ENCODE peak calls at places on chromosomes 4 and X, in four cellular contexts. M is neural crest cell, D is GM12865, P is heart left ventricle. C is an unnamed sample.

GRCh38 chrX:154748712-154749339 is 2.1 kb downstream of the GAB3 start:
- DNase-seq in M (peak), D (peak), P (peak), C (peak)

GRCh38 chr4:116829187-116829586 is 256.2 kb downstream of the TRAM1L1 start:
- DNase-seq in M (no peak), D (no peak), P (no peak), C (no peak)

GRCh38 chr4:3704669-3705068 is 61.5 kb upstream of the ADRA2C start:
- DNase-seq in M (no peak), D (no peak), P (no peak), C (no peak)

GRCh38 chrX:149871940-149872339 is 9.0 kb upstream of the MAGEA8 start:
- DNase-seq in M (no peak), D (peak), P (no peak), C (peak)

GRCh38 chr4:44257461-44257860 is 191.1 kb downstream of the KCTD8 start:
- DNase-seq in M (no peak), D (no peak), P (no peak), C (no peak)

GRCh38 chrX:154409222-154409871 is at the start of gene DNASE1L1:
- DNase-seq in M (no peak), D (peak), P (peak), C (peak)

GRCh38 chr4:176841730-176842129 is 49.0 kb upstream of the VEGFC start:
- DNase-seq in M (no peak), D (no peak), P (no peak), C (no peak)

GRCh38 chr4:13159041-13159620 is 325.0 kb downstream of the RAB28 start:
- DNase-seq in M (no peak), D (no peak), P (no peak), C (no peak)

DNA sequence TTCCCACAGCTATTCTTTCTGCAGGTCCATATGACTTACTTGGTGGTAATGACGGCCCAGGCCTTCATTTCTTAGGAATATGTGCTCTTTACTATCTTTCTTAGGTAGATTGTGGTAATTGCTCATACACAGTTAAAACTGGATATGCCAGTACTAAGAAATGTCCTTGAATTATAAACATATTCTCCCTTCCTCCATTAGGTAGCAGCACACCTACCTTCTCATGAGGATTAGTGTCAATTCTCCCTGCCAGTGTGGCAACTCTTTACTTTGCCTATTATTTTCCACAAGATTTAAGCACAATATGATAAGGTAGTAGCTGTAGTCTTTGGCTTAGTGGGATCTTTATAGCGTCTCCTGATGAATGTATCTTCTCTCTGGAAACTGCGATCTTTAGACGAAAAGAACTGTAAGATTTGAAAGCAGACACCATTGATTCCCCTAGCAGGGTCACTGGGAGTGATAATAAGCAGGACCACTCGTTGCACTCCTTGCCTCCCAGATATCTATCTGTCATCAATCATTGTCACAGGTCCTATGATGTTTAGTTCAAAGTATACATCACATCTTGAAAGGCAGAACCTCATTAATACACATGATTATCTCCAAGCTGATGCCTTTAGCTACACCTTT is 1240.7 kb downstream of the C4orf33 start:
- DNase-seq in M (no peak), D (peak), P (no peak), C (peak)
- TF ChIP-seq CTCF in M (peak), D (peak), P (peak), C (no peak)

GRCh38 chrX:46838482-46838857 is 1.6 kb downstream of the RP2 start:
- DNase-seq in M (no peak), D (no peak), P (no peak), C (no peak)

GRCh38 chrX:46840946-46841740 is 4.3 kb downstream of the RP2 start:
- DNase-seq in M (no peak), D (peak), P (no peak), C (no peak)

GRCh38 chrX:46838974-46839480 is 2.2 kb downstream of the RP2 start:
- DNase-seq in M (no peak), D (no peak), P (no peak), C (no peak)

GRCh38 chrX:46837543-46838481 is 969 bp downstream of the RP2 start:
- DNase-seq in M (no peak), D (peak), P (no peak), C (peak)

GRCh38 chrX:46836701-46837542 is at the start of gene RP2:
- DNase-seq in M (peak), D (peak), P (peak), C (peak)
- TF ChIP-seq CTCF in M (peak), D (no peak), P (peak), C (no peak)

GRCh38 chr4:37430718-37431416 is 186.3 kb downstream of the NWD2 start:
- DNase-seq in M (no peak), D (no peak), P (no peak), C (no peak)

GRCh38 chr4:37431417-37431743 is 186.8 kb downstream of the NWD2 start:
- DNase-seq in M (no peak), D (no peak), P (no peak), C (no peak)

GRCh38 chr4:37438880-37439279 is 194.3 kb downstream of the NWD2 start:
- DNase-seq in M (no peak), D (no peak), P (no peak), C (no peak)

GRCh38 chr4:37429906-37430305 is 185.4 kb downstream of the NWD2 start:
- DNase-seq in M (no peak), D (no peak), P (no peak), C (no peak)

DNA sequence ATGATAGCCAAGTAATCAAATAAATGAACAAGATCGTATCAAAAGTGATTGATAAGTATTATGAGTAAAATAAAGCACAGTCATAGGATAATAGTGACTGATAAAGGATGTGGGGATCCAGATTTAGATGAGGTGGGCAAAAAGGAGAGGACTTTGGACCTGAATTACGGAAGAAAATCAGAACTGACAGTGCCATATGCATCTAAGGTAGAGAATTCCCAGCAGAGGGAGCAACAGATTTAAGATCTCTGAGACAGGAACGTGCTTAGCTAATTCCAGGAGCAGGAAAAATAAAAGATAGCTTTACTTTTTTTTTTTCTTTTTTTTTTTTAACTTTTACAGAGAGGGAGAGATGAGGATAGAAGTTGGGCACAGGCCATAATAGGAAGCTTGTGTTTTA is 189.9 kb downstream of the NWD2 start:
- DNase-seq in M (no peak), D (no peak), P (no peak), C (no peak)
- TF ChIP-seq CTCF in M (peak), D (no peak), P (no peak), C (no peak)

DNA sequence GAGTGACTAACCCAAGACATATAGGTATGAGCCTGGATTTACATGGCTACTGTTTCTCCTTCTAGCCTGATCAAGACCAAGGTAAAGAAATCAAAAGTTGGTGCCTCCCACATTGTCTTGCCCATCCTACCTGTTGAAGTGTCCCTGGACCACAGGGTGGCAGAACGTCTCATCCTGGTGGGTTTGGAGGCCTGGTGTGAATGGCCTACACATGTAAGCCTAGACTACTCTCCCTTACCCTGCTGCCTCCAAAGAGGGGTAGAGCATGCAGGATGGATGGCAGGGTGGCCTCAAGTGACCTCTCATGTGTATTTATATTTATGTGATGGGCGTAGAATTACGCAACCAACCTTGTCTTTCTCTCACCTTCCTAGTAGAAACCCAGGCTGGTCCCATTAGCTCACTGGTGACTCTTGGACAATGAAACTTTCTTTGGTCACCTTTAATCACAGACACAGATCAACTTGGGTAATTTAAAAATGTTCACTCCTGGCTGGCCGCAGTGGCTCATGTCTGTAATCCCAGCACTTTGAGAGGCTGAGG is 73.3 kb upstream of the SOD3 start:
- DNase-seq in M (no peak), D (peak), P (no peak), C (no peak)
- TF ChIP-seq CTCF in M (no peak), D (no peak), P (no peak), C (no peak)

GRCh38 chr4:23674694-23675093 is 215.2 kb downstream of the PPARGC1A start:
- DNase-seq in M (no peak), D (no peak), P (no peak), C (no peak)
- TF ChIP-seq CTCF in M (no peak), D (no peak), P (no peak), C (no peak)

GRCh38 chr4:88284378-88285234 is at the start of gene PPM1K:
- DNase-seq in M (peak), D (peak), P (peak), C (peak)
- TF ChIP-seq CTCF in M (peak), D (no peak), P (peak), C (no peak)

DNA sequence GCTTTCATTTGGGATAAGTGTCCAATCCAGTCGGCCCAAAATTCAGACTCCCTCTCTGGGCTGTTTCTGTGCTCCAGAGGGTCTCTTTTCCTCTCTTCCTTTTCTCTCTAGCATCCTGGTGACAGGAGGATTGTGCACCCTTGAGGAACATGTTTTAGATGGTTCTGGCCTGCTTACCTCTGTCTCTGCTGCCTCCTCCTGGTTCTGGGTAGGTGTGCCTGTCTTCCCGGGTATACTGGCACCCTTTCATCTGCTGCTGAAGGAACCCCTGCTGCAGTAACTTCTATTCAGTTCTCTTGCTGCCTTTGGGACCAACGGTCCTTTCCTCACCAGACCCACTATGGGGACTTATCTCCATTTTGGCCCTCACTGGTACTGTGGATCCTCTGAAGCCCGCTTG is 53.2 kb downstream of the HMGB2 start:
- DNase-seq in M (no peak), D (no peak), P (no peak), C (no peak)
- TF ChIP-seq CTCF in M (no peak), D (no peak), P (no peak), C (no peak)

DNA sequence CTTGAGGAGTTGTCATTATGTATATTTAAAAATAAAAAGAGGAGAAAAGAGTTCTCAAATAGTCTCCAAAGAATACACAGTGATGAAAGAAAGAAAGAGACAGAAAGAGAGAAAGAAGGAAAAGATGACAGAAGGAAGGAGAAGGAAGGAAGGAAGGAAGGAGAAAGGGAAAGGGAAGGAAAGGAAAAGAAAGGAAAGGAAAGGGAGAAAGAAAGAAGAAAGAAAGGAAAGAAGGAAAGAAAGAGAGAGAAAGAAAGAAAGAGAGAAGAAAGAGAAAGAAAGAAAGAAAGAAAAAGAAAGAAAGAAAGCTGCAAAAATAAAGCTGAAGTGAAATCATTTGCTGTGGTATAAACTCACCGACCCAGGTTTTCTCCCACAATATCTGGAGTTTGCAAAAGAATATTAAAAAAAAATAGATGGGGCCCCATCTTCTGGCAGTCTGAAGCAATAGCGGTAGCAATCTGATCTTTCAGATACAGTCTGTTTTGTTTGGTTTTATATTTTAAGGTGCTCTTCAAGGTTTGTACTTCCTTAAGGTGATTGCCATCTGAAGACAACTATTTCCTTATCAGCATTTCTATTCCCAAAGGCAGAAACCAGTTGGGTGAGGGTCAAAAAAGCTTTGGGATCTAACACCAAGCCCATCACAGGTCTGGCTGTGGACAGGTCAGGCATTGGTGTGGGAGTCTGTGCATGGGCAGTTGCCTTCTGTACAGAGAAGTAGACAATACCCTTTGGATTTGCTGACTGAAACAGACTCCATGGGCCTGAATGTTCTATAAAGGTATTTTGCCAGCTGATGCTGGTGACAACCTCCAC is 160.4 kb downstream of the CPEB2 start:
- DNase-seq in M (no peak), D (peak), P (no peak), C (peak)
- TF ChIP-seq CTCF in M (peak), D (peak), P (peak), C (peak)

GRCh38 chr4:23337292-23337691 is 552.6 kb downstream of the PPARGC1A start:
- DNase-seq in M (no peak), D (no peak), P (no peak), C (no peak)
- TF ChIP-seq CTCF in M (peak), D (no peak), P (peak), C (no peak)

C was measured in GM20000.